ENCODE peak calls at places on chromosomes 12 and 14, in ten cellular contexts. Z is fibroblast of lung, P is endodermal cell, F is IMR-90, D is neural progenitor cell, U is MM.1S, N is PC-3, R is mammary epithelial cell, J is colonic mucosa, S is keratinocyte. K is an unnamed sample.
A peak's percentile ranks its signal among the peaks of the same experiment; 100 is the strongest.

GRCh38 chr12:21566223-21566906 is 38.3 kb downstream of the GYS2 start:
- DNase-seq in P (no peak), S (no peak), R (no peak), Z (no peak), D (no peak), F (no peak), N (no peak), U (no peak), J (no peak), K (no peak)

GRCh38 chr12:103503546-103504480 is 8.0 kb upstream of the C12orf42 start:
- DNase-seq in N (no peak), D (peak; percentile 57), U (peak; percentile 53), R (peak; percentile 76), F (no peak), P (peak; percentile 91), J (peak; percentile 28), Z (no peak), S (no peak), K (peak; percentile 35)

GRCh38 chr12:61991663-61992062 is 268.5 kb upstream of the USP15 start:
- DNase-seq in D (no peak), S (no peak), F (no peak), N (no peak), R (no peak), P (no peak), U (peak; percentile 44), J (no peak), Z (no peak), K (no peak)

GRCh38 chr12:116803018-116803736 is 65.1 kb downstream of the RNFT2 start:
- DNase-seq in U (peak; percentile 77), F (no peak), Z (no peak), S (no peak), D (no peak), P (no peak), N (no peak), J (no peak), R (no peak), K (peak; percentile 57)

GRCh38 chr14:68784298-68784910 is 8.5 kb downstream of the ZFP36L1 start:
- DNase-seq in J (peak; percentile 91), S (no peak), R (no peak), N (peak; percentile 50), Z (peak; percentile 47), U (no peak), F (no peak), P (peak; percentile 41), D (no peak), K (no peak)

GRCh38 chr12:120678572-120678971 is 8.4 kb upstream of the MLEC start:
- DNase-seq in J (no peak), P (no peak), N (no peak), R (peak; percentile 30), F (no peak), U (no peak), D (no peak), Z (no peak), S (no peak), K (no peak)

GRCh38 chr14:66603945-66604344 is 96.0 kb downstream of the GPHN start:
- DNase-seq in N (peak; percentile 60), D (no peak), U (no peak), F (no peak), S (no peak), J (no peak), P (no peak), R (no peak), Z (no peak), K (no peak)

GRCh38 chr12:31849090-31849687 is 110.0 kb upstream of the RESF1 start:
- DNase-seq in D (peak; percentile 40), F (peak; percentile 9), Z (peak; percentile 22), R (peak; percentile 25), P (no peak), J (no peak), S (no peak), U (no peak), N (peak; percentile 47), K (no peak)

GRCh38 chr14:96103560-96104460 is 64.6 kb downstream of the C14orf132 start:
- DNase-seq in D (no peak), Z (no peak), J (no peak), S (no peak), F (no peak), N (no peak), U (no peak), P (no peak), R (no peak), K (no peak)

GRCh38 chr12:72925716-72926115 is 653.5 kb downstream of the TRHDE start:
- DNase-seq in P (no peak), D (no peak), S (no peak), U (no peak), N (no peak), Z (no peak), J (no peak), F (no peak), R (no peak), K (no peak)

GRCh38 chr14:76320975-76321374 is 55.0 kb upstream of the ESRRB start:
- DNase-seq in P (no peak), R (no peak), D (no peak), F (no peak), Z (no peak), N (no peak), J (no peak), S (no peak), U (no peak), K (no peak)

GRCh38 chr12:6953417-6954315 is 2.5 kb downstream of the PTPN6 start:
- DNase-seq in U (peak; percentile 82), N (no peak), R (no peak), D (no peak), S (no peak), P (peak; percentile 51), F (no peak), Z (peak; percentile 36), J (peak; percentile 72), K (peak; percentile 81)

GRCh38 chr14:52267501-52268190 is at the start of gene PTGDR:
- DNase-seq in D (peak; percentile 70), J (peak; percentile 86), S (no peak), Z (peak; percentile 24), P (peak; percentile 83), F (no peak), N (no peak), U (no peak), R (peak; percentile 6), K (no peak)

GRCh38 chr12:7100239-7100638 is 8.0 kb upstream of the C1R start:
- DNase-seq in J (no peak), F (no peak), U (no peak), D (no peak), P (no peak), N (no peak), R (no peak), S (no peak), Z (no peak), K (no peak)

GRCh38 chr14:50957296-50957695 is 13.0 kb upstream of the PYGL start:
- DNase-seq in D (no peak), F (peak; percentile 48), N (peak; percentile 27), Z (peak; percentile 52), R (no peak), J (no peak), S (no peak), P (no peak), U (no peak), K (no peak)

DNA sequence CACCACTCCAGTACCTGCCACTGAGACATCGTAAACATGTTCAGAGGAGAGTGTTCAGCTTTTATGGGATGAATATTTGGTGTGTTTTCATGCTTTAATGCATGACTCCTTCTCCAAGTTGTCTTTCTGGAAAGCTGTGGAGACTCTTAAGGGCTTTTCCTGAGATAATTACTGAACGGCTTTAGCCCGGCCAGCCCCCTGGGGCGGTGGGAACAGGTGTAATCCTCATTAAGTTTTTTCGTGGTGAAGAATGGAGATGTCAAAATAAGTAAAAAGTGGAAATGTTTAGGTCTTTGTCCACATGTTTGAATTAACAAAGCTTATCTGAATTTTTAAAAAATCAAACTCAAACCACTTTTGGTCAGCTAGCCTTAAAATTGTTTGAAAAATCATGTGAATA is 1.5 kb downstream of the SYNE2 start:
- DNase-seq in D (peak; percentile 67), Z (no peak), J (no peak), F (no peak), P (peak; percentile 44), U (no peak), R (no peak), N (no peak), S (no peak), K (no peak)
- H3K27ac ChIP-seq in D (no peak overlapping the region), Z (no peak overlapping the region), J (peak overlapping the region; percentile 90), F (no peak overlapping the region), P (no peak overlapping the region), U (peak overlapping the region; percentile 45), R (peak overlapping the region; percentile 80), N (no peak overlapping the region), S (peak overlapping the region; percentile 93), K (peak overlapping the region; percentile 77)

DNA sequence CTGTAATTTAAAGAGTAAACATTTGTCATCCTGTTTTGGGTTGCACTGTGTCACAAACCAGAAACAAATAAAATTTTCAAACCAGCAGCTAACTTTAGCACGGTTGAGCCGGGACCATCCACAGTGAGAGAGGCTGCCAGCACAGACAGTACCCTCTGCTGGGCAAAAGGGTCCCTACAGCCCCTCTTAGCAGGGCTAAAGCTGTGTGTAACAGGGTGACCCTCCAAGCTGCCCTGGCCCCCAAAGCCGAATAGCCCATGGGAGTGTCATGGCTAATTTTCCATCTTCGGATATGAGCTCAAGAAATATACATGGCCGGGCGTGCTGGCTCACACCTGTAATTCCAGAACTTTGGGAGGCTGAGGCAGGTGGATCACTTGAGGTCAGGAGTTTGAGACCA is 157.1 kb upstream of the GRIN2B start:
- DNase-seq in J (no peak), R (no peak), S (no peak), N (no peak), U (no peak), F (no peak), D (peak; percentile 62), Z (no peak), P (peak; percentile 86), K (peak; percentile 8)
- TF ChIP-seq CTCF in J (no peak), R (no peak), S (no peak), N (peak; percentile 11), U (no peak), F (no peak), D (peak; percentile 72), Z (no peak), P (peak; percentile 99), K (peak; percentile 49)

GRCh38 chr14:31194095-31194494 is 13.5 kb downstream of the HECTD1 start:
- DNase-seq in R (no peak), S (no peak), F (peak; percentile 54), Z (peak; percentile 40), N (peak; percentile 34), P (no peak), D (no peak), U (no peak), J (no peak), K (no peak)
- H3K9ac ChIP-seq in R (no peak overlapping the region), S (no peak overlapping the region), F (no peak overlapping the region), Z (no peak overlapping the region), N (no peak overlapping the region), P (no peak overlapping the region), D (no peak overlapping the region), U (no peak overlapping the region), J (no peak overlapping the region), K (no peak overlapping the region)

DNA sequence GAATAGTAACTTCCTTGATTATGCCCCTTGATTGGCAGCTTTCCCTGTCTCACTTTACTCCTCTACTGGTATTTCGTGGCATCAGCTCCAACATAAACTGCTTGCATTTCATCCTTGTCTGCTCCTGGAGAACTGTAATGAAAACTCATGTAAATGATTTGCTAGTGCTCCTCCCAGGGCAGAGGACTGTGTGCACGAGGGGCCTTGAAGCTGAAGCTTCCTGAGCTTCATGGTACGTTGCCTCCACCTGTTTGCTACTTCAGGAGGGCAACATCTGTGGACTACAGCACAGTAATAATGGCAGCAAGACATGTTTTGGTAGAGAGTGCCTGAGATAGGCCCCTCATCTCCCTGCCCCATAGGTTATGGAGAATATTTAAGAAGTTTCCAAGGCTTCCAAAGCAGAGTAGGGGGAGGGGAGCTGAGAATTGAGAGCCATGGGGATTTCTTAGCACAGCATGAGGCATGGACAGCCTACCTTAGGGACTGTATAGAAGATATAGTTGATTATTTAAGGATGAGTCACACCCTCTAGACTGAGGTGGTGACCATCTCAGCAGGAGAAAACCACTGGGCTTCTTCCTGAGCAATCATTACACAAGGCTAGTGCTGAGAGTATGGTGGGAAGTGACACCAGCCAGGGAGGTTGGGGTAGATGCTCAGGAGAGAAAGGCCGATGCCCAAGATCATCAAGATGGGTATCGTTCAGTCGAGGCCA is 29.5 kb downstream of the CCDC198 start:
- DNase-seq in R (peak; percentile 8), F (no peak), S (no peak), J (no peak), N (no peak), U (no peak), P (no peak), D (no peak), Z (no peak), K (no peak)
- H3K27ac ChIP-seq in R (no peak overlapping the region), F (no peak overlapping the region), S (no peak overlapping the region), J (no peak overlapping the region), N (no peak overlapping the region), U (no peak overlapping the region), P (no peak overlapping the region), D (no peak overlapping the region), Z (no peak overlapping the region), K (no peak overlapping the region)

K was measured in DND-41.